ENCODE peak calls at places on chromosomes 5 and 9, in four cellular contexts. One of them, this sample, is unnamed.

GRCh38 chr9:4020038-4020746 is 279.7 kb downstream of the GLIS3 start:
- DNase-seq in endothelial cell: no peak
- DNase-seq in HT-29: no peak
- DNase-seq in T-helper 1 cell: no peak
- DNase-seq in this sample: no peak

GRCh38 chr9:21102311-21102710 is 24.6 kb upstream of the IFNB1 start:
- DNase-seq in endothelial cell: no peak
- DNase-seq in HT-29: no peak
- DNase-seq in T-helper 1 cell: no peak
- DNase-seq in this sample: no peak

GRCh38 chr5:104199771-104200170 is 637.2 kb upstream of the NUDT12 start:
- DNase-seq in endothelial cell: no peak
- DNase-seq in HT-29: no peak
- DNase-seq in T-helper 1 cell: no peak
- DNase-seq in this sample: no peak

GRCh38 chr5:41151562-41151961 is 61.8 kb downstream of the C6 start:
- DNase-seq in endothelial cell: no peak
- DNase-seq in HT-29: no peak
- DNase-seq in T-helper 1 cell: no peak
- DNase-seq in this sample: no peak

GRCh38 chr5:163735069-163735468 is 229.7 kb downstream of the MAT2B start:
- DNase-seq in endothelial cell: no peak
- DNase-seq in HT-29: no peak
- DNase-seq in T-helper 1 cell: no peak
- DNase-seq in this sample: no peak

GRCh38 chr5:132227485-132228240 is at the start of gene P4HA2:
- DNase-seq in endothelial cell: peak; percentile 67
- DNase-seq in HT-29: peak; percentile 85
- DNase-seq in T-helper 1 cell: no peak
- DNase-seq in this sample: no peak

GRCh38 chr5:93150311-93151012 is 430.6 kb downstream of the NR2F1-AS1 start:
- DNase-seq in endothelial cell: no peak
- DNase-seq in HT-29: no peak
- DNase-seq in T-helper 1 cell: no peak
- DNase-seq in this sample: no peak

GRCh38 chr9:33778700-33779351 is 16.5 kb upstream of the PRSS3 start:
- DNase-seq in endothelial cell: peak; percentile 54
- DNase-seq in HT-29: peak; percentile 84
- DNase-seq in T-helper 1 cell: peak; percentile 31
- DNase-seq in this sample: peak; percentile 5

GRCh38 chr5:123598028-123598689 is 86.2 kb downstream of the CSNK1G3 start:
- DNase-seq in endothelial cell: no peak
- DNase-seq in HT-29: no peak
- DNase-seq in T-helper 1 cell: no peak
- DNase-seq in this sample: no peak

GRCh38 chr5:45568813-45569212 is 127.4 kb downstream of the HCN1 start:
- DNase-seq in endothelial cell: no peak
- DNase-seq in HT-29: no peak
- DNase-seq in T-helper 1 cell: no peak
- DNase-seq in this sample: no peak

GRCh38 chr9:89864257-89864656 is 259.4 kb downstream of the GADD45G start:
- DNase-seq in endothelial cell: no peak
- DNase-seq in HT-29: no peak
- DNase-seq in T-helper 1 cell: no peak
- DNase-seq in this sample: no peak

GRCh38 chr9:107751522-107752235 is 262.1 kb upstream of the KLF4 start:
- DNase-seq in endothelial cell: no peak
- DNase-seq in HT-29: peak; percentile 82
- DNase-seq in T-helper 1 cell: no peak
- DNase-seq in this sample: no peak

GRCh38 chr9:17135578-17135904 is 701 bp downstream of the CNTLN start:
- DNase-seq in endothelial cell: no peak
- DNase-seq in HT-29: no peak
- DNase-seq in T-helper 1 cell: no peak
- DNase-seq in this sample: no peak

GRCh38 chr9:80842383-80842782 is 847.0 kb downstream of the TLE1 start:
- DNase-seq in endothelial cell: no peak
- DNase-seq in HT-29: no peak
- DNase-seq in T-helper 1 cell: no peak
- DNase-seq in this sample: no peak

GRCh38 chr9:33880562-33881089 is 63.7 kb downstream of the UBE2R2 start:
- DNase-seq in endothelial cell: no peak
- DNase-seq in HT-29: no peak
- DNase-seq in T-helper 1 cell: no peak
- DNase-seq in this sample: no peak

GRCh38 chr5:141095263-141095641 is 837 bp downstream of the PCDHB2 start:
- DNase-seq in endothelial cell: no peak
- DNase-seq in HT-29: no peak
- DNase-seq in T-helper 1 cell: no peak
- DNase-seq in this sample: no peak

GRCh38 chr5:93246093-93246855 is 334.7 kb downstream of the NR2F1-AS1 start:
- DNase-seq in endothelial cell: no peak
- DNase-seq in HT-29: no peak
- DNase-seq in T-helper 1 cell: no peak
- DNase-seq in this sample: no peak

GRCh38 chr9:89474939-89475338 is 23.0 kb downstream of the SEMA4D start:
- DNase-seq in endothelial cell: no peak
- DNase-seq in HT-29: no peak
- DNase-seq in T-helper 1 cell: no peak
- DNase-seq in this sample: no peak

GRCh38 chr9:121735065-121735791 is 83.8 kb downstream of the DAB2IP start:
- DNase-seq in endothelial cell: peak; percentile 49
- DNase-seq in HT-29: peak; percentile 73
- DNase-seq in T-helper 1 cell: no peak
- DNase-seq in this sample: no peak

GRCh38 chr9:126862461-126862830 is 2.0 kb downstream of the ZBTB34 start:
- DNase-seq in endothelial cell: no peak
- DNase-seq in HT-29: peak; percentile 22
- DNase-seq in T-helper 1 cell: no peak
- DNase-seq in this sample: no peak

GRCh38 chr5:176629853-176630680 is at the start of the genes EIF4E1B and SNCB:
- DNase-seq in endothelial cell: peak; percentile 71
- DNase-seq in HT-29: no peak
- DNase-seq in T-helper 1 cell: no peak
- DNase-seq in this sample: peak; percentile 64

GRCh38 chr9:38671748-38672147 is 48.2 kb downstream of the FAM240B start:
- DNase-seq in endothelial cell: no peak
- DNase-seq in HT-29: no peak
- DNase-seq in T-helper 1 cell: no peak
- DNase-seq in this sample: no peak

GRCh38 chr9:85142461-85143401 is 473.2 kb downstream of the NTRK2 start:
- DNase-seq in endothelial cell: no peak
- DNase-seq in HT-29: peak; percentile 39
- DNase-seq in T-helper 1 cell: no peak
- DNase-seq in this sample: no peak

GRCh38 chr9:131117111-131117761 is 8.2 kb upstream of the NUP214 start:
- DNase-seq in endothelial cell: no peak
- DNase-seq in HT-29: no peak
- DNase-seq in T-helper 1 cell: no peak
- DNase-seq in this sample: no peak

GRCh38 chr5:103375863-103376591 is 117.5 kb downstream of the MACIR start:
- DNase-seq in endothelial cell: no peak
- DNase-seq in HT-29: no peak
- DNase-seq in T-helper 1 cell: no peak
- DNase-seq in this sample: no peak

GRCh38 chr5:132019857-132020555 is 8.5 kb upstream of the ACSL6 start:
- DNase-seq in endothelial cell: no peak
- DNase-seq in HT-29: no peak
- DNase-seq in T-helper 1 cell: peak; percentile 61
- DNase-seq in this sample: peak; percentile 83

GRCh38 chr5:35101016-35101415 is 53.3 kb upstream of the AGXT2 start:
- DNase-seq in endothelial cell: no peak
- DNase-seq in HT-29: no peak
- DNase-seq in T-helper 1 cell: no peak
- DNase-seq in this sample: no peak

GRCh38 chr5:137611011-137611580 is 112.0 kb upstream of the SPOCK1 start:
- DNase-seq in endothelial cell: no peak
- DNase-seq in HT-29: no peak
- DNase-seq in T-helper 1 cell: no peak
- DNase-seq in this sample: no peak

GRCh38 chr9:33170464-33171156 is 3.5 kb upstream of the B4GALT1 start:
- DNase-seq in endothelial cell: no peak
- DNase-seq in HT-29: peak; percentile 43
- DNase-seq in T-helper 1 cell: no peak
- DNase-seq in this sample: peak; percentile 34

GRCh38 chr5:52024363-52024762 is 641.1 kb downstream of the ISL1 start:
- DNase-seq in endothelial cell: no peak
- DNase-seq in HT-29: peak; percentile 38
- DNase-seq in T-helper 1 cell: no peak
- DNase-seq in this sample: no peak

GRCh38 chr9:130639119-130639485 is 25.3 kb upstream of the PRDM12 start:
- DNase-seq in endothelial cell: no peak
- DNase-seq in HT-29: no peak
- DNase-seq in T-helper 1 cell: no peak
- DNase-seq in this sample: no peak

GRCh38 chr9:134168731-134169130 is 4.4 kb upstream of the RNU6ATAC start:
- DNase-seq in endothelial cell: no peak
- DNase-seq in HT-29: peak; percentile 45
- DNase-seq in T-helper 1 cell: no peak
- DNase-seq in this sample: no peak

GRCh38 chr5:172594867-172595466 is 46.1 kb upstream of the NEURL1B start:
- DNase-seq in endothelial cell: no peak
- DNase-seq in HT-29: no peak
- DNase-seq in T-helper 1 cell: no peak
- DNase-seq in this sample: no peak

GRCh38 chr5:181167814-181168488 is 20.6 kb downstream of the OR2V2 start:
- DNase-seq in endothelial cell: peak; percentile 81
- DNase-seq in HT-29: peak; percentile 56
- DNase-seq in T-helper 1 cell: no peak
- DNase-seq in this sample: no peak

GRCh38 chr5:139523635-139524445 is 37.3 kb upstream of the UBE2D2 start:
- DNase-seq in endothelial cell: no peak
- DNase-seq in HT-29: no peak
- DNase-seq in T-helper 1 cell: no peak
- DNase-seq in this sample: no peak

GRCh38 chr5:122259995-122260394 is 52.0 kb upstream of the SNCAIP start:
- DNase-seq in endothelial cell: no peak
- DNase-seq in HT-29: no peak
- DNase-seq in T-helper 1 cell: no peak
- DNase-seq in this sample: no peak

GRCh38 chr9:78131969-78132687 is 100.5 kb upstream of the GNAQ start:
- DNase-seq in endothelial cell: no peak
- DNase-seq in HT-29: no peak
- DNase-seq in T-helper 1 cell: no peak
- DNase-seq in this sample: no peak

GRCh38 chr5:141902416-141902815 is 21.3 kb upstream of the DELE1 start:
- DNase-seq in endothelial cell: no peak
- DNase-seq in HT-29: no peak
- DNase-seq in T-helper 1 cell: no peak
- DNase-seq in this sample: no peak